ENCODE peak calls at places on chromosomes 11 and 22, in six cellular contexts. D, M, V, K, R and H are unnamed samples.

GRCh38 chr11:65500262-65501004 is 1.6 kb downstream of the MALAT1 start:
- DNase-seq in D (peak), M (no peak), V (no peak), K (peak), R (peak), H (peak)

GRCh38 chr11:58963551-58964075 is 24.3 kb downstream of the GLYATL1 start:
- DNase-seq in D (peak), M (peak), V (no peak), K (no peak), R (no peak), H (no peak)

GRCh38 chr11:133522344-133522743 is 10.0 kb downstream of the OPCML start:
- DNase-seq in D (no peak), M (no peak), V (no peak), K (no peak), R (no peak), H (no peak)

GRCh38 chr22:32130464-32130863 is 28.6 kb downstream of the C22orf42 start:
- DNase-seq in D (peak), M (no peak), V (no peak), K (no peak), R (no peak), H (no peak)

GRCh38 chr11:68433541-68433940 is 27.0 kb upstream of the PPP6R3 start:
- DNase-seq in D (no peak), M (no peak), V (no peak), K (no peak), R (no peak), H (no peak)

GRCh38 chr11:60947666-60948065 is 4.3 kb downstream of the SLC15A3 start:
- DNase-seq in D (no peak), M (no peak), V (no peak), K (no peak), R (no peak), H (no peak)

GRCh38 chr11:68044145-68044813 is 5.5 kb downstream of the TCIRG1 start:
- DNase-seq in D (no peak), M (no peak), V (no peak), K (no peak), R (no peak), H (no peak)

GRCh38 chr22:40553014-40553579 is 83.4 kb downstream of the MRTFA start:
- DNase-seq in D (no peak), M (no peak), V (no peak), K (no peak), R (no peak), H (no peak)

GRCh38 chr11:112478806-112479205 is 218.1 kb upstream of the PLET1 start:
- DNase-seq in D (no peak), M (no peak), V (no peak), K (no peak), R (no peak), H (no peak)

GRCh38 chr22:39748877-39749276 is 144.7 kb downstream of the ENTHD1 start:
- DNase-seq in D (peak), M (no peak), V (no peak), K (peak), R (no peak), H (no peak)

GRCh38 chr11:1174441-1175370 is 17.0 kb downstream of the MUC5AC start:
- DNase-seq in D (no peak), M (no peak), V (no peak), K (no peak), R (no peak), H (no peak)

GRCh38 chr11:16853859-16854258 is 115.4 kb downstream of the C11orf58 start:
- DNase-seq in D (no peak), M (no peak), V (no peak), K (no peak), R (no peak), H (no peak)

GRCh38 chr11:120248551-120249278 is 8.8 kb downstream of the POU2F3 start:
- DNase-seq in D (peak), M (no peak), V (peak), K (peak), R (no peak), H (no peak)

GRCh38 chr22:37657590-37658132 is 862 bp upstream of the PDXP start:
- DNase-seq in D (peak), M (peak), V (no peak), K (peak), R (no peak), H (no peak)

GRCh38 chr22:19708323-19709011 is 5.8 kb upstream of the SEPTIN5 start:
- DNase-seq in D (no peak), M (no peak), V (no peak), K (no peak), R (no peak), H (no peak)

GRCh38 chr11:118001494-118001971 is 15.3 kb downstream of the IL10RA start:
- DNase-seq in D (no peak), M (no peak), V (no peak), K (no peak), R (peak), H (no peak)

GRCh38 chr11:82719316-82719715 is 14.3 kb downstream of the FAM181B start:
- DNase-seq in D (no peak), M (peak), V (no peak), K (no peak), R (no peak), H (no peak)

GRCh38 chr11:2742611-2743426 is 43.0 kb upstream of the KCNQ1OT1 start:
- DNase-seq in D (no peak), M (no peak), V (no peak), K (no peak), R (no peak), H (no peak)

GRCh38 chr11:130673698-130674097 is 225.3 kb downstream of the ADAMTS15 start:
- DNase-seq in D (peak), M (no peak), V (no peak), K (no peak), R (no peak), H (no peak)

GRCh38 chr11:28860898-28861297 is 752.7 kb downstream of the METTL15 start:
- DNase-seq in D (peak), M (no peak), V (peak), K (peak), R (no peak), H (no peak)

GRCh38 chr11:65869643-65870306 is 2.8 kb downstream of the EFEMP2 start:
- DNase-seq in D (no peak), M (no peak), V (no peak), K (no peak), R (no peak), H (no peak)

GRCh38 chr11:111911563-111912401 is at the start of gene CRYAB:
- DNase-seq in D (peak), M (peak), V (no peak), K (peak), R (no peak), H (no peak)

GRCh38 chr22:19607198-19608113 is 83.2 kb upstream of the CLDN5 start:
- DNase-seq in D (no peak), M (no peak), V (no peak), K (peak), R (peak), H (peak)

GRCh38 chr11:114354076-114354475 is 46.2 kb downstream of the C11orf71 start:
- DNase-seq in D (peak), M (no peak), V (no peak), K (peak), R (no peak), H (no peak)

GRCh38 chr22:43404673-43405385 is 7.0 kb upstream of the MPPED1 start:
- DNase-seq in D (no peak), M (no peak), V (no peak), K (no peak), R (no peak), H (no peak)

GRCh38 chr22:25002241-25002985 is 49.9 kb downstream of the KIAA1671 start:
- DNase-seq in D (no peak), M (no peak), V (no peak), K (no peak), R (no peak), H (no peak)

GRCh38 chr11:133239530-133239929 is 292.8 kb downstream of the OPCML start:
- DNase-seq in D (no peak), M (peak), V (no peak), K (no peak), R (no peak), H (no peak)

GRCh38 chr22:46029574-46030200 is 52.7 kb upstream of the WNT7B start:
- DNase-seq in D (no peak), M (no peak), V (no peak), K (no peak), R (no peak), H (no peak)

GRCh38 chr22:49209452-49210195 is 618.0 kb downstream of the BRD1 start:
- DNase-seq in D (no peak), M (no peak), V (no peak), K (no peak), R (no peak), H (no peak)

GRCh38 chr22:42202669-42203068 is 67.8 kb downstream of the TCF20 start:
- DNase-seq in D (no peak), M (no peak), V (no peak), K (no peak), R (no peak), H (no peak)

GRCh38 chr11:63682045-63682915 is 980 bp downstream of the RTN3 start:
- DNase-seq in D (peak), M (peak), V (no peak), K (peak), R (no peak), H (peak)

DNA sequence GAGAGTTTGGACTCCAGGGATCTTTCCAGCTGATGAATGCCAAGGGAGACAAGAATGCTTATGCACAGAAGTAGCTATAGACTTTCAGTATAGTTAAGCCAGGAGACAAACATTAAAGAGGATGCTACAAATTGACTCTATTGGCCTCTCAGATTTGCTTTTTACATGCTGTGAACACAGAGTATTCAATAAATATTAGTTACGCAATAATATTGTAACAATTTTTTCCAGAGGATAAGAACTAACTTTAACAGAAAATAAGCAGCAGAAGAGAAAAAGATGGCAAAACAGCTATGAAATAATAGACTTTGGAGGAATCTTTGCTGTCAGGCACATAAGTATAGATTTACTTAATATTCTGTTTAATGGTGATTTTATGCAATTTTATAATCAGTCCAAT is 331.3 kb downstream of the DLG2 start:
- DNase-seq in D (no peak), M (no peak), V (no peak), K (no peak), R (no peak), H (no peak)
- TF ChIP-seq EZH2phosphoT487 in D (no peak), M (no peak), V (no peak), K (no peak), R (no peak), H (no peak)

GRCh38 chr11:87819141-87819540 is 356.1 kb downstream of the RAB38 start:
- DNase-seq in D (peak), M (no peak), V (no peak), K (no peak), R (no peak), H (no peak)

DNA sequence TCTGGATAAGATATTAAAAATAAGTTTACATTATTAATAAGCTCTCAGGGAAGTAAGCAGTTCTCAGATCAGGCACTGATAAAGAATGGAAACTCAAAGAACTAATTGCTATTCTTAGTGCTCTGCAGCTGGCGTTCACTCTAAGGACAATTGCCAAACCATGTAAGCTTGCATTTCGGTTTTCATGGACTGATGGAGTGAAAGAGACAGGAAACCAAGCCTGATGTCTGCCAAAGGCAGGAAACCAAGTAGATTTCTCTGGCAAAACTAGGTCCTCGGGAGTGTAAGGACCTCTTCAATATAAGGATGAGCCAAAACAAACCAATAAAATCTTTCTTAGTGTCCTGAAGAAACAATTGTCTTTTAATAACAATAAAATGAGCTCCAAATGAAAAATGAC is 355.2 kb downstream of the RAB38 start:
- DNase-seq in D (no peak), M (no peak), V (no peak), K (peak), R (no peak), H (no peak)
- H3K4me2 ChIP-seq in D (no peak), M (no peak), V (no peak), K (no peak), R (no peak), H (no peak)

GRCh38 chr11:4607782-4608666 is at the start of gene TRIM68:
- DNase-seq in D (peak), M (peak), V (peak), K (peak), R (peak), H (peak)

GRCh38 chr11:4607111-4607510 is 920 bp downstream of the TRIM68 start:
- DNase-seq in D (peak), M (no peak), V (no peak), K (no peak), R (no peak), H (no peak)

GRCh38 chr11:4605057-4605456 is 3.0 kb downstream of the TRIM68 start:
- DNase-seq in D (no peak), M (no peak), V (no peak), K (no peak), R (no peak), H (no peak)

GRCh38 chr11:4610258-4610935 is 2.4 kb upstream of the TRIM68 start:
- DNase-seq in D (peak), M (no peak), V (no peak), K (no peak), R (peak), H (peak)

DNA sequence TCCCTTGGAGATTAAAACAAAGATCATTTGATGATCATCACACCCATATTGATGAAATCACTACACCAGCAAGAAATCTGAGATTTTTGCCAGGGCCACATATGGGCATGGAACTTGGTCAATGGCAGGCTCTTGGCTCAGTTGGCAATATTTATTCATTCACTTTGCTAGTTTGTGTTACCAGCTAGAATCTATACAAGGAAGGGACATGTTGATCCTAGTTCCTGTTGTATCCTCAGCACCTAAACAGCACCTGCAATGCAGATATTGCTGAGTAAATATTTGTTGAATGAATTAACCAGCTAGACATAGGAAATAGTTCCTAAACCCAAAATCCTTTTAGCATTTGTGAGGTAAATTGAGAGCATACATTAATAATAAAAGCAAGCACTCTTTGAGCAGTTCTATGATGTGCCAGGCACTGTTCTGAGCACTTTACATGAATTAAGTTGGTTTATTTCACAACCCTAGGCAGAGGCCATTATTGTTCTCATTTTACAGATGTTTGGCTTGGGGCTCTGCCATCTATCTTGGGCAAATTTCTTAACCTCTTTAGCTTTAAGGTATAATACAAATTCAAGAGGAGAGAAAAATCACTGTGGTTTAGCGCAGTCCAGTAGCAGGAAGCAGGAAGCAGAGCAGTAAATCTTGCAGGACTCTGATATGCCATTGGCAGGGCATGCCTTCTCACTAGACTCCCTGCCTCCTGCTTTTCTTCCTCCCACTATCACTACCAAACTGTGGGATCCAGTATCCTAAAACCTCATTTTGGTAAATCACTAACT is 1.6 kb downstream of the TRIM68 start:
- DNase-seq in D (peak), M (no peak), V (no peak), K (peak), R (no peak), H (no peak)
- TF ChIP-seq EZH2phosphoT487 in D (no peak), M (no peak), V (no peak), K (no peak), R (no peak), H (no peak)

GRCh38 chr22:17796695-17797094 is 22.4 kb upstream of the BID start:
- DNase-seq in D (no peak), M (no peak), V (no peak), K (no peak), R (no peak), H (no peak)

GRCh38 chr22:17792854-17793434 is 18.7 kb upstream of the BID start:
- DNase-seq in D (no peak), M (no peak), V (no peak), K (no peak), R (no peak), H (no peak)

GRCh38 chr22:17794726-17795125 is 20.5 kb upstream of the BID start:
- DNase-seq in D (no peak), M (no peak), V (no peak), K (no peak), R (no peak), H (no peak)

GRCh38 chr22:17795661-17796548 is 21.6 kb upstream of the BID start:
- DNase-seq in D (no peak), M (no peak), V (no peak), K (no peak), R (no peak), H (peak)

GRCh38 chr22:17795143-17795542 is 20.9 kb upstream of the BID start:
- DNase-seq in D (no peak), M (no peak), V (no peak), K (no peak), R (no peak), H (peak)
- H3K4me2 ChIP-seq in D (no peak), M (no peak), V (no peak), K (no peak), R (no peak), H (peak)

DNA sequence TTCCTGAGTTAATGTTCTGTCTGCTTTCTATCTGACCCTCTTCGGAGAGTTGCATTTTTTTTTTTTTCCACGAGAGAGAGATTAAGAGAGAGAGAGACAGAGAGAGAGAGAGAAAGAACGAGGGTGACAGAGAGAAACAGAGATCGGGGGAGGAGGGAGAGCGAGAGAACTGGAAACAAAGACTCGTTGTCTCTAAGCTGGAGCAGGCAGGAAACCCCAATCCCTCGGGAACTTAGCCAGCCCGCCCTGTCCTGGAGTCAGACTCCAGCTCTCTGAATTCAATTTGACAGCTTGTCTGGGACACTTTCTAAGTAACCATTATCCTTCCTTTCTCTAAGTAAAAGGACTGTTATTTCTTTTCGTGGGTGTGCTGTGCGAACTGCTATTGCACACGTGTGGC is 76.9 kb downstream of the KCNJ1 start:
- DNase-seq in D (peak), M (peak), V (no peak), K (peak), R (no peak), H (no peak)
- TF ChIP-seq EZH2phosphoT487 in D (no peak), M (no peak), V (no peak), K (no peak), R (no peak), H (no peak)

GRCh38 chr11:35152575-35152974 is 13.6 kb downstream of the CD44 start:
- DNase-seq in D (peak), M (no peak), V (no peak), K (no peak), R (no peak), H (no peak)

GRCh38 chr11:35151241-35151640 is 12.3 kb downstream of the CD44 start:
- DNase-seq in D (peak), M (no peak), V (no peak), K (no peak), R (no peak), H (no peak)

GRCh38 chr11:35154960-35155359 is 16.0 kb downstream of the CD44 start:
- DNase-seq in D (no peak), M (no peak), V (no peak), K (no peak), R (no peak), H (no peak)

GRCh38 chr11:35151896-35152295 is 12.9 kb downstream of the CD44 start:
- DNase-seq in D (peak), M (peak), V (no peak), K (no peak), R (no peak), H (no peak)

DNA sequence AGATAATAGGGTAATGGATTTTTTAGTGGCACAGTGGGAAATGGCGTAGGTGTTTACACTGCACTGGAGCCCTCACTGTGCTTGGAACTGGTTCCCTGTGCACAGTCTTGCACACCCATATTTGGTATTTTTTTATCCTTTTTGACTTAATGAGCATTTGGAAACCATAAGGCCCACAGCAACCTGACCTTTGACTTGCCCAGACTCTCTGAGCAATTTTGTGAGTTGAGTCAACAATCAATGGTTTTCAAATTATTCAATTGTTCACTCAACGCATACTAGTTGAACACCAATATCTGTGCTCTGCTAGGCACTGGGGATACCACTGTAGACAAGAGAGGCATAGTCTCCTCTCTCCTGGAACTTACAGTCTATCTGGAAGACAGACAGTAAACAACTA is 14.3 kb downstream of the CD44 start:
- DNase-seq in D (peak), M (no peak), V (no peak), K (no peak), R (no peak), H (no peak)
- H3K4me2 ChIP-seq in D (peak), M (no peak), V (no peak), K (no peak), R (no peak), H (no peak)